ENCODE peak calls at places on chromosomes 12 and 14, in nine cellular contexts. I is EH, F is sigmoid colon, W is H54, M is IMR-90, R is NCI-H774, D is foreskin melanocyte, V is pancreas, C is neural crest cell. Z is an unnamed sample.
A peak's percentile ranks its signal among the peaks of the same experiment; 100 is the strongest.

GRCh38 chr14:57199911-57200310 is 68.8 kb downstream of the EXOC5 start:
- DNase-seq in C (no peak), W (no peak), R (no peak), V (no peak), I (peak; percentile 40), D (no peak), M (peak; percentile 79), F (no peak), Z (no peak)

GRCh38 chr12:49866859-49867579 is 24.1 kb upstream of the BCDIN3D start:
- DNase-seq in V (peak; percentile 84), D (peak; percentile 30), R (peak; percentile 62), M (peak; percentile 46), I (peak; percentile 67), C (peak; percentile 85), W (peak; percentile 89), F (peak; percentile 85), Z (peak; percentile 68)

GRCh38 chr12:49953961-49954835 is 3.7 kb downstream of the AQP2 start:
- DNase-seq in D (no peak), C (no peak), I (no peak), V (no peak), M (no peak), W (no peak), R (no peak), F (no peak), Z (no peak)

GRCh38 chr14:58702466-58703148 is 64.8 kb downstream of the DACT1 start:
- DNase-seq in V (no peak), D (no peak), M (no peak), C (no peak), W (no peak), R (no peak), I (no peak), F (no peak), Z (no peak)

GRCh38 chr12:726281-727140 is 25.9 kb upstream of the WNK1 start:
- DNase-seq in M (peak; percentile 39), I (peak; percentile 8), W (no peak), D (no peak), F (no peak), R (no peak), V (no peak), C (no peak), Z (no peak)

GRCh38 chr12:70733385-70733784 is 96.2 kb upstream of the PTPRB start:
- DNase-seq in M (peak; percentile 67), W (peak; percentile 44), D (peak; percentile 62), I (peak; percentile 64), C (peak; percentile 16), F (no peak), R (peak; percentile 65), V (peak; percentile 27), Z (no peak)

GRCh38 chr12:128800606-128801005 is 23.2 kb downstream of the SLC15A4 start:
- DNase-seq in I (no peak), R (no peak), C (no peak), F (peak; percentile 45), V (no peak), D (no peak), W (no peak), M (no peak), Z (no peak)

GRCh38 chr12:49698619-49699545 is 8.3 kb downstream of the FMNL3 start:
- DNase-seq in M (peak; percentile 71), C (no peak), W (no peak), F (peak; percentile 64), D (no peak), V (no peak), R (no peak), I (peak; percentile 77), Z (no peak)

GRCh38 chr12:119206348-119207075 is 27.8 kb downstream of the HSPB8 start:
- DNase-seq in M (no peak), F (peak; percentile 78), I (no peak), V (no peak), D (no peak), C (no peak), W (no peak), R (peak; percentile 14), Z (no peak)

GRCh38 chr14:89720741-89721315 is 233.7 kb downstream of the EFCAB11 start:
- DNase-seq in M (no peak), R (no peak), W (no peak), V (no peak), I (peak; percentile 7), F (no peak), D (no peak), C (no peak), Z (peak; percentile 51)

GRCh38 chr14:33567736-33568124 is 383.1 kb downstream of the EGLN3 start:
- DNase-seq in M (no peak), V (no peak), D (no peak), F (no peak), R (no peak), C (no peak), W (no peak), I (peak; percentile 22), Z (no peak)

GRCh38 chr12:102167821-102168605 is 29.6 kb downstream of the PMCH start:
- DNase-seq in R (no peak), F (no peak), V (no peak), C (no peak), M (peak; percentile 28), W (no peak), D (no peak), I (peak; percentile 25), Z (no peak)

GRCh38 chr12:116773276-116773731 is 35.2 kb downstream of the RNFT2 start:
- DNase-seq in M (no peak), I (peak; percentile 48), W (no peak), F (no peak), V (no peak), R (no peak), D (peak; percentile 24), C (no peak), Z (no peak)

GRCh38 chr12:68454855-68455254 is 122.7 kb upstream of the MDM1 start:
- DNase-seq in D (no peak), I (no peak), R (peak; percentile 20), C (no peak), V (no peak), F (no peak), M (no peak), W (no peak), Z (no peak)

GRCh38 chr12:88501976-88502938 is 78.0 kb downstream of the KITLG start:
- DNase-seq in M (peak; percentile 48), D (no peak), F (no peak), C (no peak), W (no peak), V (no peak), R (no peak), I (peak; percentile 48), Z (no peak)

GRCh38 chr14:103925316-103925715 is 2.9 kb upstream of the TDRD9 start:
- DNase-seq in V (no peak), W (no peak), R (no peak), I (no peak), C (no peak), F (no peak), M (no peak), D (no peak), Z (no peak)

GRCh38 chr14:67934087-67934486 is 114.5 kb downstream of the RAD51B start:
- DNase-seq in D (peak; percentile 72), C (peak; percentile 6), I (peak; percentile 81), W (peak; percentile 45), V (peak; percentile 34), R (peak; percentile 46), M (peak; percentile 85), F (no peak), Z (no peak)

GRCh38 chr14:22535126-22535525 is 53.9 kb downstream of the DAD1 start:
- DNase-seq in V (no peak), R (no peak), F (no peak), I (no peak), W (no peak), C (no peak), D (no peak), M (no peak), Z (no peak)

GRCh38 chr14:96055065-96055752 is 16.0 kb downstream of the C14orf132 start:
- DNase-seq in M (peak; percentile 35), W (no peak), F (no peak), R (no peak), V (no peak), C (no peak), I (peak; percentile 22), D (no peak), Z (no peak)

GRCh38 chr12:26810330-26810729 is 22.7 kb downstream of the ITPR2 start:
- DNase-seq in F (peak; percentile 73), W (no peak), R (no peak), C (no peak), M (peak; percentile 87), I (peak; percentile 90), D (peak; percentile 57), V (no peak), Z (no peak)

GRCh38 chr12:67698711-67699603 is 50.4 kb downstream of the DYRK2 start:
- DNase-seq in D (peak; percentile 97), V (no peak), M (peak; percentile 52), R (no peak), I (peak; percentile 88), W (no peak), F (no peak), C (no peak), Z (peak; percentile 2)

GRCh38 chr14:37114039-37114438 is 58.4 kb downstream of the SLC25A21 start:
- DNase-seq in C (no peak), I (peak; percentile 54), M (no peak), D (no peak), F (no peak), R (no peak), W (no peak), V (no peak), Z (no peak)

GRCh38 chr14:60722163-60722835 is 1.9 kb downstream of the SIX4 start:
- DNase-seq in D (no peak), M (peak; percentile 79), R (no peak), I (peak; percentile 76), W (peak; percentile 17), V (peak; percentile 50), C (peak; percentile 43), F (no peak), Z (peak; percentile 1)

Z was measured in T-helper 9 cell.